ENCODE peak calls at places on chromosome 12, in five cellular contexts. E is aorta, R is GM12865, V is cardiac muscle cell, Q is left ventricle myocardium inferior. Z is an unnamed sample.

GRCh38 chr12:16189849-16190248 is 87.6 kb downstream of the SLC15A5 start:
- DNase-seq in E (no peak), R (peak; percentile 7), V (peak; percentile 58), Q (no peak), Z (peak; percentile 34)

GRCh38 chr12:55738113-55739024 is 4.6 kb upstream of the GDF11 start:
- DNase-seq in E (peak; percentile 91), R (peak; percentile 93), V (peak; percentile 91), Q (peak; percentile 80), Z (peak; percentile 91)

GRCh38 chr12:457676-458075 is 2.1 kb upstream of the B4GALNT3 start:
- DNase-seq in E (no peak), R (peak; percentile 26), V (no peak), Q (no peak), Z (no peak)

GRCh38 chr12:10688042-10688441 is 14.2 kb upstream of the STYK1 start:
- DNase-seq in E (no peak), R (no peak), V (no peak), Q (no peak), Z (no peak)

GRCh38 chr12:99284161-99284560 is 363.4 kb upstream of the GARIN6 start:
- DNase-seq in E (no peak), R (no peak), V (no peak), Q (no peak), Z (no peak)

GRCh38 chr12:56930241-56930640 is 4.0 kb downstream of the SDR9C7 start:
- DNase-seq in E (no peak), R (no peak), V (no peak), Q (no peak), Z (no peak)

GRCh38 chr12:58500399-58500798 is 419.9 kb downstream of the LRIG3 start:
- DNase-seq in E (no peak), R (no peak), V (no peak), Q (no peak), Z (no peak)

GRCh38 chr12:107377596-107378385 is 284.4 kb upstream of the CRY1 start:
- DNase-seq in E (no peak), R (no peak), V (no peak), Q (no peak), Z (no peak)

GRCh38 chr12:89138048-89138852 is 214.1 kb downstream of the DUSP6 start:
- DNase-seq in E (no peak), R (no peak), V (no peak), Q (no peak), Z (no peak)

GRCh38 chr12:52837341-52837741 is 3.2 kb upstream of the KRT79 start:
- DNase-seq in E (peak; percentile 29), R (peak; percentile 54), V (no peak), Q (no peak), Z (no peak)

GRCh38 chr12:120327593-120327992 is at the start of gene PLA2G1B:
- DNase-seq in E (no peak), R (no peak), V (no peak), Q (no peak), Z (no peak)

GRCh38 chr12:7645395-7646177 is 20.1 kb downstream of the APOBEC1 start:
- DNase-seq in E (no peak), R (peak; percentile 34), V (peak; percentile 59), Q (no peak), Z (peak; percentile 37)

GRCh38 chr12:46148706-46149463 is 120.0 kb downstream of the SLC38A1 start:
- DNase-seq in E (no peak), R (no peak), V (no peak), Q (no peak), Z (no peak)

GRCh38 chr12:66964629-66965028 is 285.8 kb upstream of the GRIP1 start:
- DNase-seq in E (no peak), R (peak; percentile 48), V (no peak), Q (no peak), Z (peak; percentile 61)

GRCh38 chr12:71041481-71041880 is 116.3 kb downstream of the TSPAN8 start:
- DNase-seq in E (no peak), R (no peak), V (no peak), Q (no peak), Z (no peak)

GRCh38 chr12:90514325-90514724 is 440.7 kb downstream of the CCER1 start:
- DNase-seq in E (no peak), R (no peak), V (no peak), Q (no peak), Z (no peak)

GRCh38 chr12:33111850-33112249 is 215.3 kb upstream of the PKP2 start:
- DNase-seq in E (no peak), R (no peak), V (no peak), Q (no peak), Z (no peak)

GRCh38 chr12:100926669-100927248 is 132.2 kb downstream of the ANO4 start:
- DNase-seq in E (no peak), R (peak; percentile 1), V (peak; percentile 56), Q (no peak), Z (no peak)

GRCh38 chr12:32983968-32984367 is 87.4 kb upstream of the PKP2 start:
- DNase-seq in E (no peak), R (no peak), V (peak; percentile 17), Q (no peak), Z (no peak)

GRCh38 chr12:112908548-112908947 is 1.8 kb downstream of the OAS1 start:
- DNase-seq in E (no peak), R (no peak), V (no peak), Q (no peak), Z (no peak)

GRCh38 chr12:108691995-108692808 is 39.1 kb downstream of the CORO1C start:
- DNase-seq in E (no peak), R (peak; percentile 51), V (peak; percentile 71), Q (peak; percentile 49), Z (peak; percentile 80)

GRCh38 chr12:67873355-67873754 is 115.9 kb upstream of the IFNG-AS1 start:
- DNase-seq in E (no peak), R (peak; percentile 7), V (no peak), Q (no peak), Z (no peak)

GRCh38 chr12:25875661-25876060 is 82.8 kb upstream of the RASSF8 start:
- DNase-seq in E (no peak), R (no peak), V (no peak), Q (no peak), Z (no peak)

GRCh38 chr12:76457010-76457409 is 102.6 kb downstream of the OSBPL8 start:
- DNase-seq in E (no peak), R (no peak), V (no peak), Q (no peak), Z (no peak)

GRCh38 chr12:31362115-31362758 is 36.3 kb upstream of the SINHCAF start:
- DNase-seq in E (no peak), R (peak; percentile 13), V (peak; percentile 25), Q (no peak), Z (peak; percentile 75)

GRCh38 chr12:66235626-66236281 is 46.7 kb downstream of the IRAK3 start:
- DNase-seq in E (no peak), R (no peak), V (no peak), Q (no peak), Z (peak; percentile 64)

GRCh38 chr12:51320695-51321320 is 3.2 kb downstream of the BIN2 start:
- DNase-seq in E (no peak), R (peak; percentile 64), V (peak; percentile 23), Q (no peak), Z (peak; percentile 76)

GRCh38 chr12:112847708-112848337 is 56.3 kb downstream of the RPH3A start:
- DNase-seq in E (no peak), R (no peak), V (no peak), Q (no peak), Z (no peak)

GRCh38 chr12:16350682-16351081 is 3.2 kb downstream of the MGST1 start:
- DNase-seq in E (no peak), R (no peak), V (no peak), Q (no peak), Z (no peak)

DNA sequence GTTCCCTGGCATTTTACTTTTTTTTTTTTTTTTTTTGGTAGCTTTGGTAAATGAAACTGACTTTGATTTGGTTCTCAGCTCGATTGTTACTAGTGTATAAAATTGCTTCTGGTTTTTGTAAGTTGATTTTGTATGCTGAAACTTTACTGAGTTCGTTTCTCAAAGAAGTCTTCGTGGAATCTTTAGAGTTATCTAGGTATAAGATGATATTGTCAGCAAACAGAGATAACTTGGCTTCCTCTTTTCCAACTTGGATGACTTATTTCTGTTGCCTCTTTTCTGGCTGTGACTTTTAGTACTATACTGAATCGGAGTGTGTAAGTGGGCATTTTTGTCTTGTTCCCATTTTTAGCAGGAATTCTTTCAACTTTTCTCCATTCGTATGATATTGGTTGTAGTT is 28.1 kb downstream of the USP15 start:
- DNase-seq in E (no peak), R (no peak), V (no peak), Q (no peak), Z (no peak)
- H3K4me3 ChIP-seq in E (no peak overlapping the region), R (no peak overlapping the region), V (no peak overlapping the region), Q (no peak overlapping the region), Z (no peak overlapping the region)

GRCh38 chr12:47214001-47214619 is 134.4 kb upstream of the AMIGO2 start:
- DNase-seq in E (no peak), R (no peak), V (no peak), Q (no peak), Z (no peak)
- H3K4me3 ChIP-seq in E (no peak overlapping the region), R (no peak overlapping the region), V (no peak overlapping the region), Q (no peak overlapping the region), Z (no peak overlapping the region)

GRCh38 chr12:49698619-49699545 is 8.3 kb downstream of the FMNL3 start:
- DNase-seq in E (peak; percentile 63), R (peak; percentile 93), V (peak; percentile 42), Q (peak; percentile 40), Z (peak; percentile 61)
- H3K4me3 ChIP-seq in E (no peak overlapping the region), R (peak overlapping the region; percentile 29), V (no peak overlapping the region), Q (peak overlapping the region; percentile 27), Z (peak overlapping the region; percentile 51)

GRCh38 chr12:75155962-75156361 is 53.7 kb downstream of the KCNC2 start:
- DNase-seq in E (no peak), R (no peak), V (peak; percentile 3), Q (no peak), Z (no peak)
- H3K4me3 ChIP-seq in E (no peak overlapping the region), R (no peak overlapping the region), V (no peak overlapping the region), Q (no peak overlapping the region), Z (no peak overlapping the region)

GRCh38 chr12:84911331-84912190 is 1.0 kb downstream of the SLC6A15 start:
- DNase-seq in E (peak; percentile 52), R (no peak), V (peak; percentile 72), Q (no peak), Z (peak; percentile 48)

GRCh38 chr12:84913151-84913550 is 552 bp upstream of the SLC6A15 start:
- DNase-seq in E (no peak), R (no peak), V (peak; percentile 23), Q (no peak), Z (no peak)

GRCh38 chr12:84912191-84913142 is at the start of gene SLC6A15:
- DNase-seq in E (no peak), R (peak; percentile 38), V (peak; percentile 79), Q (no peak), Z (peak; percentile 79)

DNA sequence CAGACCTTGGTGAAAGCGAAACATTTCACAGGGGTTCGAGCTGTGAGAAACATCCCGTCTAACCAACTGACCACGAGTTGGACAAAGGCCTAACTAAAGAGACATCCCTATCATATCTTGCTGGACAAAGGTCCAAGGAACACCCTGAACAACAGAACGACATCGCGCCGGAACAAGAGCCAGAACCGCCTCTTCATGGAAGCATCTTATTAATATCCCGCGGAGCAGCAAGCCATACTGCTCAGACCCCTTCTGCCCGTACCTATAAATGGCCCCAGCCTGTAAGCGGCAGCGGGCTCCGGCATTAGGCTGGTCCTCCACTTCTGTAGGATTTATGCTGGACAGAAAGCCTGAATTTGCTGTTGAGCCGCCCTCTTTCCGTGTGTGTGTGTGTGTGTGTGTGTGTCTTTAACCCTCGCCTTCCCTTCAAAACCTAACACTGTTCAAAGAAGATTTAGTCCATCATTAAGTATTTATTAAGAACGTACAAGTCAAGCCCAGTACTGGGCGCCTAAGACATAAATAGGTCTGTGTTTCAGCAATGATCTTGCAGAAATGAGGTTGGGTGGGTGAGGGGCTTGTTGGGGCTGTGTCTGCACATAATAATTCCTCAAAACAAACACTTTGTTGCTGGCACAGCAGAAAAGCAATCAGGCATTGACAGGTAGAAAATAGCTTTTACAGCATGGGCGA is 1.9 kb downstream of the SLC6A15 start:
- DNase-seq in E (no peak), R (no peak), V (no peak), Q (no peak), Z (no peak)
- H3K4me3 ChIP-seq in E (peak overlapping the region; percentile 28), R (peak overlapping the region; percentile 47), V (peak overlapping the region; percentile 48), Q (peak overlapping the region; percentile 59), Z (peak overlapping the region; percentile 59)

GRCh38 chr12:114685869-114686268 is 1.9 kb upstream of the TBX3 start:
- DNase-seq in E (no peak), R (no peak), V (no peak), Q (no peak), Z (no peak)
- H3K4me3 ChIP-seq in E (no peak overlapping the region), R (no peak overlapping the region), V (no peak overlapping the region), Q (peak overlapping the region; percentile 78), Z (no peak overlapping the region)